ENCODE peak calls at places on chromosomes 5 and 9, in six cellular contexts. X, E, A, Y, V and Q are unnamed samples.

GRCh38 chr9:87812375-87813118 is 70.1 kb upstream of the SPATA31E1 start:
- DNase-seq in Y (no peak), X (no peak), E (peak; percentile 60), A (no peak), V (no peak), Q (no peak)

GRCh38 chr5:74762599-74762998 is 4.3 kb downstream of the GFM2 start:
- DNase-seq in Y (no peak), V (no peak), A (no peak), X (no peak), E (peak; percentile 58), Q (no peak)

GRCh38 chr9:127020036-127020435 is 102.4 kb downstream of the ANGPTL2 start:
- DNase-seq in A (no peak), X (peak; percentile 91), Y (no peak), E (no peak), V (no peak), Q (no peak)

GRCh38 chr5:174505621-174506020 is 218.8 kb upstream of the MSX2 start:
- DNase-seq in E (no peak), Y (no peak), V (no peak), X (no peak), A (no peak), Q (no peak)

GRCh38 chr5:132209131-132209530 is 18.5 kb downstream of the P4HA2 start:
- DNase-seq in Y (no peak), X (peak; percentile 67), E (no peak), A (no peak), V (no peak), Q (no peak)

GRCh38 chr5:123089971-123090640 is 1.1 kb downstream of the PRDM6 start:
- DNase-seq in V (no peak), E (no peak), X (no peak), A (no peak), Y (peak; percentile 64), Q (peak; percentile 81)

GRCh38 chr9:113155911-113156559 is 5.2 kb downstream of the SLC31A2 start:
- DNase-seq in V (no peak), A (no peak), X (no peak), E (no peak), Y (no peak), Q (no peak)

GRCh38 chr9:90099262-90099982 is 494.6 kb downstream of the GADD45G start:
- DNase-seq in Y (peak; percentile 36), A (no peak), V (no peak), X (peak; percentile 13), E (no peak), Q (no peak)

GRCh38 chr5:37045703-37046102 is 169.1 kb downstream of the NIPBL start:
- DNase-seq in E (no peak), X (no peak), V (no peak), Y (no peak), A (no peak), Q (no peak)

GRCh38 chr5:34045996-34046395 is 3.0 kb upstream of the C1QTNF3 start:
- DNase-seq in A (no peak), E (no peak), X (no peak), V (no peak), Y (no peak), Q (no peak)

GRCh38 chr9:116763665-116764064 is 76.6 kb downstream of the TRIM32 start:
- DNase-seq in Y (no peak), E (no peak), V (no peak), A (no peak), X (no peak), Q (no peak)

GRCh38 chr5:56358703-56359428 is 125.7 kb upstream of the ANKRD55 start:
- DNase-seq in A (peak; percentile 26), X (no peak), Y (no peak), E (peak; percentile 67), V (peak; percentile 53), Q (no peak)

GRCh38 chr5:34691326-34691725 is 35.2 kb downstream of the RAI14 start:
- DNase-seq in V (no peak), Y (no peak), E (no peak), A (no peak), X (no peak), Q (no peak)

GRCh38 chr5:82684153-82684552 is 393.0 kb downstream of the TMEM167A start:
- DNase-seq in E (no peak), V (no peak), X (no peak), A (no peak), Y (no peak), Q (no peak)

GRCh38 chr9:136100700-136101614 is 5.9 kb upstream of the NACC2 start:
- DNase-seq in Y (no peak), V (no peak), A (no peak), E (no peak), X (no peak), Q (no peak)

GRCh38 chr5:135373747-135374515 is 25.1 kb downstream of the MACROH2A1 start:
- DNase-seq in X (no peak), Y (no peak), E (no peak), V (no peak), A (no peak), Q (no peak)

GRCh38 chr9:18437315-18438200 is 36.4 kb upstream of the ADAMTSL1 start:
- DNase-seq in V (peak; percentile 59), Y (peak; percentile 45), E (no peak), A (peak; percentile 19), X (no peak), Q (no peak)

GRCh38 chr5:80114856-80115255 is 79.7 kb downstream of the THBS4 start:
- DNase-seq in V (no peak), E (no peak), Y (no peak), A (no peak), X (no peak), Q (no peak)

GRCh38 chr5:109589983-109590382 is 99.7 kb upstream of the MAN2A1 start:
- DNase-seq in E (no peak), X (no peak), A (no peak), Y (no peak), V (no peak), Q (no peak)

GRCh38 chr5:156147251-156147947 is 179.6 kb upstream of the SGCD start:
- DNase-seq in V (no peak), E (peak; percentile 52), Y (no peak), A (no peak), X (no peak), Q (no peak)

GRCh38 chr5:174067499-174067898 is 22.0 kb downstream of the NSG2 start:
- DNase-seq in V (no peak), X (peak; percentile 74), E (no peak), Y (no peak), A (no peak), Q (no peak)

GRCh38 chr9:21866302-21866701 is 63.9 kb downstream of the MTAP start:
- DNase-seq in X (no peak), E (no peak), A (no peak), V (no peak), Y (no peak), Q (no peak)

GRCh38 chr5:79886456-79886855 is 104.6 kb downstream of the MTX3 start:
- DNase-seq in X (peak; percentile 56), E (no peak), A (no peak), V (no peak), Y (no peak), Q (no peak)

GRCh38 chr5:139651502-139651862 is 3.3 kb downstream of the CXXC5 start:
- DNase-seq in Y (no peak), E (no peak), V (no peak), A (no peak), X (no peak), Q (no peak)

GRCh38 chr5:139649082-139649991 is 1.2 kb downstream of the CXXC5 start:
- DNase-seq in X (peak; percentile 33), Y (peak; percentile 52), V (no peak), E (no peak), A (no peak), Q (peak; percentile 55)

GRCh38 chr5:139648205-139649081 is at the start of gene CXXC5:
- DNase-seq in A (peak; percentile 64), Y (peak; percentile 92), E (peak; percentile 71), X (peak; percentile 88), V (peak; percentile 87), Q (peak; percentile 89)

GRCh38 chr5:139650689-139651501 is 2.7 kb downstream of the CXXC5 start:
- DNase-seq in E (no peak), V (peak; percentile 85), X (no peak), A (peak; percentile 59), Y (peak; percentile 85), Q (peak; percentile 72)

DNA sequence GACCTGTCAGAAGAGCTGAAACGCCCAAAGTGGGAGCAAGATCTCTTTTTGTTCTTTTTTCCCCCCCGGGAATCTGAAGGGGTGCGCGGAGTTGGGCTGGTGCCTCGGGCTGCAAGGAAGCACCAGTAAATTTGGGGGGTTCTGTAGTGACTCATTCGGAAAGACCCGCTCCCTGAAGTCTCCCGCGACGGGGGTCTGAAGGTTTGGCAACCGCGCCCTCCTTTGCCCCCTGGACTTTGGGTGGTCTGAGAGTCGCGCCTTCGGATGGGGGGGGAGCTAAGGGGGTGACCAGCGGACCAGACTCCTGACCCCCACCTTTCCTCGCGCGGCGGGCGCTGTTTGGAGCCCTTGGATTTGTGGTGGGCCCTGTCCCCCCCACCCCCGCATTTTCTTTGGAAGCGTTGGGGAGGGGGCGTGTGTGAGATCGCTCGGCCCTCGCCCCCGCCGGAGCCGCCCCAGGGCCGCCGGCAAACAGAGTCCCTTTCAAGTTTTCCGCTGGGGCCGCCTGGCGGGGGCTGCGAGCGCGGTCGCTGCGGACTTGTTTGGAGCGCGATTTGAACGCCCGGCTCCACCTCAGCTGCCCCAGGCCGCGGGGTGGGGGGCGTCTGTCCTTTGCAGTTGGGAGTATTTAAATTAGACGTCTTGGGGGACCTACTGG is 2.0 kb downstream of the CXXC5 start:
- DNase-seq in E (no peak), X (peak; percentile 33), V (peak; percentile 56), A (no peak), Y (peak; percentile 76), Q (peak; percentile 47)
- H3K4me1 ChIP-seq in E (peaks cover 62% of the 10 kb centered on the region), X (peaks cover 31% of the 10 kb centered on the region), V (peaks cover 78% of the 10 kb centered on the region), A (peaks cover 54% of the 10 kb centered on the region), Y (peaks cover 45% of the 10 kb centered on the region), Q (peaks cover 80% of the 10 kb centered on the region)

DNA sequence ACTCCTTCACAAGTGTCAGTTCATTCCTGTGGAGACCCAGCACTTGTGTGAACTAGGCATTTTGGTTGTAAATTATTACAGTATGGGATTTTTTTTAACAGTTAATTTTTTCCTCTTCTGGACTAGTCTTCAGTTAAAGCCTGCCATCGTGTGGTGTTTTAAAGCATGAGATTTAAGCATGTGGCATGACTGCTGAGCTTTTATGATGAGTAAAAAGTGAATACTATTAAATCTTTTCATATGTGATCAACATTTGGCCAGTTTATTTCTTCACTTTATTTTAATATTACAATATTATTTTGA is 25.0 kb downstream of the LMNB1 start:
- DNase-seq in Y (no peak), V (no peak), A (peak; percentile 13), X (peak; percentile 30), E (no peak), Q (no peak)
- TF ChIP-seq CTCF in Y (peak; percentile 52), V (no peak), A (peak; percentile 30), X (peak; percentile 35), E (peak; percentile 68), Q (no peak)

GRCh38 chr9:23552876-23553275 is 273.2 kb downstream of the ELAVL2 start:
- DNase-seq in V (no peak), A (no peak), X (no peak), Y (no peak), E (no peak), Q (no peak)
- H3K4me1 ChIP-seq in V (no peaks in the 10 kb centered on the region), A (no peaks in the 10 kb centered on the region), X (no peaks in the 10 kb centered on the region), Y (peaks cover 20% of the 10 kb centered on the region), E (no peaks in the 10 kb centered on the region), Q (no peaks in the 10 kb centered on the region)

DNA sequence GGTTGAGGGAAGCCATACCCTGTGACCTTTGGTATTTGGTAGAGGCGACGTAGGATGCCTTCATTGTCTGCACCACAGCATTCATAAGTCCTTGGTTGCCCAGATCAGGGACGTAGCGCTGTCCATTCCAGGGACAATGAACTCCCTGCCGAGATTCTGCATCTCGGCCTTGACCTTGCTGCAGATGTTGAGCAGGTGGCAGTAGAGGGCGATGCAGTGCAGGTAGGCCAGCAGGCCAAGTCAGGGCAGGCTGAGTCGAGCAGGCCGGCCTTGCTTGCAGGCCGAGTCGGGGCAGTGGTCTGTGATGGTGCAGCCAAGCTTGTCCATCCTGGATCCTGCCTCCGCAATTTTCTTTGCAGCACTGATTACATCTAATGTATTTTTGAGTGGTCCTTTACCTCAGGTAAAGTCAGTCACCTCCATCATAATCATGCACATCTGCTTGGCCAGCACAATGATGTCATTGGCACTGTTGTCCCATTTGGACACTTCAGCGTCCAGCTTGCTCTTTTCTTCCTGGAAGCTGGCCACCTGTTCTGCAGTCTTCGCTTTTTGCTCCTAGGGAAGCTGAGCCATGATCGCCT is 93.4 kb upstream of the CCDC112 start:
- DNase-seq in E (no peak), A (no peak), Y (no peak), X (no peak), V (peak; percentile 41), Q (peak; percentile 63)
- TF ChIP-seq CTCF in E (no peak), A (no peak), Y (no peak), X (peak; percentile 8), V (no peak), Q (no peak)